ENCODE peak calls at places on chromosomes 5 and 9, in seven cellular contexts. D is heart left ventricle, L is cardiac fibroblast, Q is brain microvascular endothelial cell, J is dorsolateral prefrontal cortex, S is upper lobe of right lung, E is AG09309. Z is an unnamed sample.

GRCh38 chr9:114006155-114006550 is 71.9 kb downstream of the AMBP start:
- DNase-seq in D (no peak), L (no peak), Q (no peak), J (no peak), S (no peak), E (no peak), Z (no peak)

GRCh38 chr5:136799806-136800372 is 434.5 kb upstream of the TRPC7 start:
- DNase-seq in D (no peak), L (no peak), Q (no peak), J (no peak), S (no peak), E (no peak), Z (no peak)

GRCh38 chr5:178769617-178770290 is 39.3 kb upstream of the ZNF354A start:
- DNase-seq in D (no peak), L (no peak), Q (no peak), J (no peak), S (peak; percentile 68), E (no peak), Z (no peak)

GRCh38 chr5:142290574-142291299 is 34.1 kb downstream of the SPRY4 start:
- DNase-seq in D (peak; percentile 42), L (peak; percentile 42), Q (peak; percentile 44), J (no peak), S (no peak), E (no peak), Z (peak; percentile 35)

GRCh38 chr9:101691657-101692056 is 46.8 kb downstream of the GRIN3A start:
- DNase-seq in D (no peak), L (no peak), Q (no peak), J (no peak), S (no peak), E (no peak), Z (no peak)

GRCh38 chr5:67160985-67161384 is 35.6 kb downstream of the CD180 start:
- DNase-seq in D (no peak), L (peak; percentile 74), Q (peak; percentile 27), J (no peak), S (no peak), E (peak; percentile 71), Z (peak; percentile 59)

GRCh38 chr9:127629468-127630081 is 17.5 kb downstream of the STXBP1 start:
- DNase-seq in D (no peak), L (no peak), Q (no peak), J (no peak), S (peak; percentile 38), E (no peak), Z (peak; percentile 3)

GRCh38 chr9:136705564-136705963 is 6.8 kb upstream of the DIPK1B start:
- DNase-seq in D (no peak), L (no peak), Q (no peak), J (no peak), S (no peak), E (no peak), Z (no peak)

GRCh38 chr5:163585206-163585605 is 79.8 kb downstream of the MAT2B start:
- DNase-seq in D (no peak), L (no peak), Q (no peak), J (no peak), S (no peak), E (no peak), Z (peak; percentile 75)

GRCh38 chr5:107296572-107296971 is 374.2 kb downstream of the EFNA5 start:
- DNase-seq in D (no peak), L (no peak), Q (no peak), J (no peak), S (no peak), E (no peak), Z (no peak)

GRCh38 chr5:160493806-160494317 is 72.2 kb downstream of the PTTG1 start:
- DNase-seq in D (no peak), L (no peak), Q (no peak), J (no peak), S (no peak), E (no peak), Z (no peak)

GRCh38 chr9:114218264-114219120 is 63.2 kb downstream of the COL27A1 start:
- DNase-seq in D (no peak), L (no peak), Q (no peak), J (no peak), S (no peak), E (no peak), Z (peak; percentile 33)

GRCh38 chr9:114288233-114289051 is 34.5 kb upstream of the ORM1 start:
- DNase-seq in D (peak; percentile 8), L (peak; percentile 31), Q (peak; percentile 63), J (peak; percentile 21), S (peak; percentile 55), E (no peak), Z (peak; percentile 52)

GRCh38 chr5:178113841-178114324 is 551 bp downstream of the N4BP3 start:
- DNase-seq in D (no peak), L (no peak), Q (no peak), J (no peak), S (no peak), E (no peak), Z (no peak)

GRCh38 chr9:81635526-81636279 is 53.6 kb downstream of the TLE1 start:
- DNase-seq in D (no peak), L (no peak), Q (no peak), J (no peak), S (no peak), E (peak; percentile 38), Z (peak; percentile 33)

GRCh38 chr5:73030531-73030930 is 74.7 kb downstream of the FCHO2 start:
- DNase-seq in D (no peak), L (no peak), Q (no peak), J (no peak), S (no peak), E (no peak), Z (no peak)

GRCh38 chr9:99340281-99340680 is 118.2 kb downstream of the SEC61B start:
- DNase-seq in D (no peak), L (no peak), Q (no peak), J (no peak), S (no peak), E (no peak), Z (peak; percentile 3)

GRCh38 chr5:133421394-133421793 is 190.9 kb downstream of the FSTL4 start:
- DNase-seq in D (no peak), L (peak; percentile 18), Q (peak; percentile 25), J (no peak), S (no peak), E (no peak), Z (no peak)
- TF ChIP-seq CTCF in D (no peak), L (peak; percentile 14), Q (peak; percentile 40), J (no peak), S (no peak), E (peak; percentile 48), Z (peak; percentile 38)

GRCh38 chr5:151255621-151256286 is 2.8 kb downstream of the GM2A start:
- DNase-seq in D (no peak), L (no peak), Q (no peak), J (no peak), S (no peak), E (no peak), Z (no peak)
- H3K4me3 ChIP-seq in D (no peak overlapping the region), L (no peak overlapping the region), Q (no peak overlapping the region), J (no peak overlapping the region), S (no peak overlapping the region), E (no peak overlapping the region), Z (no peak overlapping the region)

DNA sequence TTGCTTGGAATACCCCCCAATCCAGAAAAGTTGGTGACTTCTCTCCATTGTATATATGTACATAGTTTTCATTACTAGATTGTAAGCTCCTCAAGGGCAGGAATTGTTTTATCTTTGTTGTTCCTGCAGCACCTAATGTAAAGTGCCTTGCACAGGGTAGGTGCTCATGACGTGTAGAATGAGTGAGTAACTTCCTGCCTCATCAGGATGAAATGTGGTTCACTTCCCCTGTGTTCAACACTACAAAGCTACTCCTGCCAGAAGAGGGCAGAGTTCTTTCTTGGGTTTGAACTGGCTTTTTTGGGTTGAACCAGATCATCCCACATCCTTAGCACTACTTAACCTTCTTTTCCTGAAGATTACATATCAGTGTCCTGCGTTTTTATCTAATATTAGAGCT is 23.9 kb downstream of the GTF3C4 start:
- DNase-seq in D (no peak), L (peak; percentile 11), Q (peak; percentile 7), J (no peak), S (no peak), E (no peak), Z (no peak)
- TF ChIP-seq CTCF in D (peak; percentile 17), L (peak; percentile 31), Q (peak; percentile 21), J (no peak), S (peak; percentile 31), E (no peak), Z (no peak)

DNA sequence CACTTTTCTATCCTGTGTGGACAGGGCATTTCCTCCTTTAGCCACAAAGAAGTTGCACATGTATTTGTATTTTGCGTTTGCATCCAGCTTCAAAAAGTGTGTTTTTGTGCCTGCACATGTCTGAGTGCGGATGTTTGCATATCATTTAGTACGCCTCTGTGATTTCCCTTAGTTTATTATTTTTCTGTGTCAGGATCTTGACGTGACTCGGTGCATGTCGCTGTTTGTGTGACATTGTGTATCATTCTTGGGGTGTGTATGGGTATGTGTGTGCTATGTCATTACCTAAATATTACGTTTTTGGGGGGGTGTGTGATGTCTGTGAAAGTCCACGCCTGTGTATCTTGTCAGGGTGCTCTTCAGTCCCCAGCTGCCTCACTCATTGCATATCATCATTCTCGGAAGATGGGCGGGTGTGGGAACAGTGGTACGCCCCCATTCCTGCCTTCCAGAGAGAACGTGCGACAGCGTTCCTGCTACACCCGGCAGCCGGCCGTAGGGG is 416 bp upstream of the PAIP2 start:
- DNase-seq in D (no peak), L (no peak), Q (no peak), J (no peak), S (no peak), E (no peak), Z (no peak)
- H3K4me3 ChIP-seq in D (peak overlapping the region; percentile 75), L (peak overlapping the region; percentile 82), Q (peak overlapping the region; percentile 99), J (peak overlapping the region; percentile 100), S (peak overlapping the region; percentile 90), E (peak overlapping the region; percentile 75), Z (peak overlapping the region; percentile 98)